ENCODE peak calls at places on chromosomes 3 and 15, in nine cellular contexts. One of them, this sample, is unnamed.
A peak's percentile ranks its signal among the peaks of the same experiment; 100 is the strongest.

GRCh38 chr3:12992629-12993021 is 80.6 kb downstream of the IQSEC1 start:
- DNase-seq in activated CD8-positive, alpha-beta T cell treated with anti-CD3 and anti-CD28 coated beads, Interleukin-2, amount 10 ng/mL, durations not matched to agents 7 days and 5 days: no peak
- DNase-seq in GM13976: no peak
- DNase-seq in right cardiac atrium: peak; percentile 72
- DNase-seq in aorta: peak; percentile 44
- DNase-seq in NCI-H2029: no peak
- DNase-seq in SJSA1: no peak
- DNase-seq in HEK293T: no peak
- DNase-seq in naive thymus-derived CD4-positive, alpha-beta T cell: no peak
- DNase-seq in this sample: no peak

GRCh38 chr3:12886106-12886679 is 44.8 kb upstream of the RPL32 start:
- DNase-seq in activated CD8-positive, alpha-beta T cell treated with anti-CD3 and anti-CD28 coated beads, Interleukin-2, amount 10 ng/mL, durations not matched to agents 7 days and 5 days: peak; percentile 35
- DNase-seq in GM13976: no peak
- DNase-seq in right cardiac atrium: no peak
- DNase-seq in aorta: no peak
- DNase-seq in NCI-H2029: no peak
- DNase-seq in SJSA1: no peak
- DNase-seq in HEK293T: no peak
- DNase-seq in naive thymus-derived CD4-positive, alpha-beta T cell: no peak
- DNase-seq in this sample: no peak

GRCh38 chr15:89756897-89757296 is 5.8 kb upstream of the MESP1 start:
- DNase-seq in activated CD8-positive, alpha-beta T cell treated with anti-CD3 and anti-CD28 coated beads, Interleukin-2, amount 10 ng/mL, durations not matched to agents 7 days and 5 days: no peak
- DNase-seq in GM13976: no peak
- DNase-seq in right cardiac atrium: no peak
- DNase-seq in aorta: no peak
- DNase-seq in NCI-H2029: no peak
- DNase-seq in SJSA1: no peak
- DNase-seq in HEK293T: no peak
- DNase-seq in naive thymus-derived CD4-positive, alpha-beta T cell: no peak
- DNase-seq in this sample: peak; percentile 99

GRCh38 chr3:195853930-195854478 is 42.3 kb upstream of the MUC4 start:
- DNase-seq in activated CD8-positive, alpha-beta T cell treated with anti-CD3 and anti-CD28 coated beads, Interleukin-2, amount 10 ng/mL, durations not matched to agents 7 days and 5 days: no peak
- DNase-seq in GM13976: no peak
- DNase-seq in right cardiac atrium: no peak
- DNase-seq in aorta: no peak
- DNase-seq in NCI-H2029: no peak
- DNase-seq in SJSA1: no peak
- DNase-seq in HEK293T: no peak
- DNase-seq in naive thymus-derived CD4-positive, alpha-beta T cell: no peak
- DNase-seq in this sample: no peak

GRCh38 chr15:52862657-52863056 is 72.5 kb upstream of the ONECUT1 start:
- DNase-seq in activated CD8-positive, alpha-beta T cell treated with anti-CD3 and anti-CD28 coated beads, Interleukin-2, amount 10 ng/mL, durations not matched to agents 7 days and 5 days: no peak
- DNase-seq in GM13976: no peak
- DNase-seq in right cardiac atrium: no peak
- DNase-seq in aorta: no peak
- DNase-seq in NCI-H2029: no peak
- DNase-seq in SJSA1: no peak
- DNase-seq in HEK293T: no peak
- DNase-seq in naive thymus-derived CD4-positive, alpha-beta T cell: no peak
- DNase-seq in this sample: no peak

GRCh38 chr3:113285741-113286140 is 74.4 kb downstream of the BOC start:
- DNase-seq in activated CD8-positive, alpha-beta T cell treated with anti-CD3 and anti-CD28 coated beads, Interleukin-2, amount 10 ng/mL, durations not matched to agents 7 days and 5 days: no peak
- DNase-seq in GM13976: no peak
- DNase-seq in right cardiac atrium: no peak
- DNase-seq in aorta: no peak
- DNase-seq in NCI-H2029: no peak
- DNase-seq in SJSA1: no peak
- DNase-seq in HEK293T: no peak
- DNase-seq in naive thymus-derived CD4-positive, alpha-beta T cell: no peak
- DNase-seq in this sample: no peak

GRCh38 chr3:161372321-161373260 is 1.3 kb upstream of the SPTSSB start:
- DNase-seq in activated CD8-positive, alpha-beta T cell treated with anti-CD3 and anti-CD28 coated beads, Interleukin-2, amount 10 ng/mL, durations not matched to agents 7 days and 5 days: peak; percentile 45
- DNase-seq in GM13976: peak; percentile 41
- DNase-seq in right cardiac atrium: peak; percentile 36
- DNase-seq in aorta: peak; percentile 35
- DNase-seq in NCI-H2029: peak; percentile 17
- DNase-seq in SJSA1: peak; percentile 17
- DNase-seq in HEK293T: peak; percentile 57
- DNase-seq in naive thymus-derived CD4-positive, alpha-beta T cell: no peak
- DNase-seq in this sample: no peak

GRCh38 chr15:61028427-61028826 is 200.7 kb downstream of the RORA start:
- DNase-seq in activated CD8-positive, alpha-beta T cell treated with anti-CD3 and anti-CD28 coated beads, Interleukin-2, amount 10 ng/mL, durations not matched to agents 7 days and 5 days: no peak
- DNase-seq in GM13976: no peak
- DNase-seq in right cardiac atrium: no peak
- DNase-seq in aorta: no peak
- DNase-seq in NCI-H2029: no peak
- DNase-seq in SJSA1: no peak
- DNase-seq in HEK293T: no peak
- DNase-seq in naive thymus-derived CD4-positive, alpha-beta T cell: no peak
- DNase-seq in this sample: no peak

GRCh38 chr3:56881035-56881575 is 79.4 kb upstream of the ARHGEF3 start:
- DNase-seq in activated CD8-positive, alpha-beta T cell treated with anti-CD3 and anti-CD28 coated beads, Interleukin-2, amount 10 ng/mL, durations not matched to agents 7 days and 5 days: no peak
- DNase-seq in GM13976: no peak
- DNase-seq in right cardiac atrium: no peak
- DNase-seq in aorta: no peak
- DNase-seq in NCI-H2029: no peak
- DNase-seq in SJSA1: no peak
- DNase-seq in HEK293T: no peak
- DNase-seq in naive thymus-derived CD4-positive, alpha-beta T cell: no peak
- DNase-seq in this sample: no peak

GRCh38 chr3:195013411-195013810 is 257.5 kb downstream of the XXYLT1 start:
- DNase-seq in activated CD8-positive, alpha-beta T cell treated with anti-CD3 and anti-CD28 coated beads, Interleukin-2, amount 10 ng/mL, durations not matched to agents 7 days and 5 days: no peak
- DNase-seq in GM13976: no peak
- DNase-seq in right cardiac atrium: no peak
- DNase-seq in aorta: no peak
- DNase-seq in NCI-H2029: no peak
- DNase-seq in SJSA1: no peak
- DNase-seq in HEK293T: no peak
- DNase-seq in naive thymus-derived CD4-positive, alpha-beta T cell: no peak
- DNase-seq in this sample: no peak

GRCh38 chr15:39584662-39585393 is 3.9 kb downstream of the THBS1 start:
- DNase-seq in activated CD8-positive, alpha-beta T cell treated with anti-CD3 and anti-CD28 coated beads, Interleukin-2, amount 10 ng/mL, durations not matched to agents 7 days and 5 days: no peak
- DNase-seq in GM13976: no peak
- DNase-seq in right cardiac atrium: no peak
- DNase-seq in aorta: no peak
- DNase-seq in NCI-H2029: no peak
- DNase-seq in SJSA1: no peak
- DNase-seq in HEK293T: no peak
- DNase-seq in naive thymus-derived CD4-positive, alpha-beta T cell: no peak
- DNase-seq in this sample: no peak

GRCh38 chr15:70698991-70699390 is 64.4 kb downstream of the UACA start:
- DNase-seq in activated CD8-positive, alpha-beta T cell treated with anti-CD3 and anti-CD28 coated beads, Interleukin-2, amount 10 ng/mL, durations not matched to agents 7 days and 5 days: no peak
- DNase-seq in GM13976: no peak
- DNase-seq in right cardiac atrium: no peak
- DNase-seq in aorta: no peak
- DNase-seq in NCI-H2029: no peak
- DNase-seq in SJSA1: no peak
- DNase-seq in HEK293T: no peak
- DNase-seq in naive thymus-derived CD4-positive, alpha-beta T cell: no peak
- DNase-seq in this sample: no peak

GRCh38 chr15:28955160-28955502 is 69.4 kb downstream of the APBA2 start:
- DNase-seq in activated CD8-positive, alpha-beta T cell treated with anti-CD3 and anti-CD28 coated beads, Interleukin-2, amount 10 ng/mL, durations not matched to agents 7 days and 5 days: peak; percentile 60
- DNase-seq in GM13976: no peak
- DNase-seq in right cardiac atrium: no peak
- DNase-seq in aorta: no peak
- DNase-seq in NCI-H2029: peak; percentile 26
- DNase-seq in SJSA1: peak; percentile 66
- DNase-seq in HEK293T: peak; percentile 40
- DNase-seq in naive thymus-derived CD4-positive, alpha-beta T cell: no peak
- DNase-seq in this sample: no peak

GRCh38 chr3:13543251-13543650 is 5.7 kb upstream of the FBLN2 start:
- DNase-seq in activated CD8-positive, alpha-beta T cell treated with anti-CD3 and anti-CD28 coated beads, Interleukin-2, amount 10 ng/mL, durations not matched to agents 7 days and 5 days: no peak
- DNase-seq in GM13976: no peak
- DNase-seq in right cardiac atrium: peak; percentile 94
- DNase-seq in aorta: peak; percentile 91
- DNase-seq in NCI-H2029: no peak
- DNase-seq in SJSA1: peak; percentile 54
- DNase-seq in HEK293T: no peak
- DNase-seq in naive thymus-derived CD4-positive, alpha-beta T cell: no peak
- DNase-seq in this sample: no peak

GRCh38 chr3:100082724-100083123 is 31.6 kb downstream of the FILIP1L start:
- DNase-seq in activated CD8-positive, alpha-beta T cell treated with anti-CD3 and anti-CD28 coated beads, Interleukin-2, amount 10 ng/mL, durations not matched to agents 7 days and 5 days: no peak
- DNase-seq in GM13976: no peak
- DNase-seq in right cardiac atrium: no peak
- DNase-seq in aorta: no peak
- DNase-seq in NCI-H2029: no peak
- DNase-seq in SJSA1: no peak
- DNase-seq in HEK293T: no peak
- DNase-seq in naive thymus-derived CD4-positive, alpha-beta T cell: no peak
- DNase-seq in this sample: no peak

GRCh38 chr3:128466840-128467541 is at the start of gene DNAJB8:
- DNase-seq in activated CD8-positive, alpha-beta T cell treated with anti-CD3 and anti-CD28 coated beads, Interleukin-2, amount 10 ng/mL, durations not matched to agents 7 days and 5 days: peak; percentile 34
- DNase-seq in GM13976: no peak
- DNase-seq in right cardiac atrium: no peak
- DNase-seq in aorta: no peak
- DNase-seq in NCI-H2029: no peak
- DNase-seq in SJSA1: no peak
- DNase-seq in HEK293T: no peak
- DNase-seq in naive thymus-derived CD4-positive, alpha-beta T cell: no peak
- DNase-seq in this sample: no peak

GRCh38 chr15:40072216-40072990 is 33.4 kb upstream of the SRP14 start:
- DNase-seq in activated CD8-positive, alpha-beta T cell treated with anti-CD3 and anti-CD28 coated beads, Interleukin-2, amount 10 ng/mL, durations not matched to agents 7 days and 5 days: no peak
- DNase-seq in GM13976: no peak
- DNase-seq in right cardiac atrium: peak; percentile 82
- DNase-seq in aorta: no peak
- DNase-seq in NCI-H2029: no peak
- DNase-seq in SJSA1: no peak
- DNase-seq in HEK293T: no peak
- DNase-seq in naive thymus-derived CD4-positive, alpha-beta T cell: no peak
- DNase-seq in this sample: no peak

GRCh38 chr3:189995129-189995528 is 125.6 kb downstream of the P3H2 start:
- DNase-seq in activated CD8-positive, alpha-beta T cell treated with anti-CD3 and anti-CD28 coated beads, Interleukin-2, amount 10 ng/mL, durations not matched to agents 7 days and 5 days: no peak
- DNase-seq in GM13976: no peak
- DNase-seq in right cardiac atrium: no peak
- DNase-seq in aorta: no peak
- DNase-seq in NCI-H2029: no peak
- DNase-seq in SJSA1: no peak
- DNase-seq in HEK293T: no peak
- DNase-seq in naive thymus-derived CD4-positive, alpha-beta T cell: no peak
- DNase-seq in this sample: no peak

GRCh38 chr3:69084668-69085542 is at the start of gene ARL6IP5:
- DNase-seq in activated CD8-positive, alpha-beta T cell treated with anti-CD3 and anti-CD28 coated beads, Interleukin-2, amount 10 ng/mL, durations not matched to agents 7 days and 5 days: peak; percentile 96
- DNase-seq in GM13976: peak; percentile 77
- DNase-seq in right cardiac atrium: peak; percentile 98
- DNase-seq in aorta: peak; percentile 97
- DNase-seq in NCI-H2029: peak; percentile 76
- DNase-seq in SJSA1: peak; percentile 82
- DNase-seq in HEK293T: peak; percentile 82
- DNase-seq in naive thymus-derived CD4-positive, alpha-beta T cell: peak; percentile 93
- DNase-seq in this sample: peak; percentile 89